ENCODE peak calls at places on chromosome 4, in ten cellular contexts. D is RPMI7951; W is GM13977; F is RKO; J is lung microvascular endothelial cell; S is uterus; E is MG63; G is stimulated activated CD8-positive, alpha-beta memory T cell treated with anti-CD3 and anti-CD28 coated beads, Interleukin-2, amount 100 ng/mL, for 48 hours; Y is choroid plexus epithelial cell; A is NCI-H2171. L is an unnamed sample.

GRCh38 chr4:153227501-153227900 is 23.3 kb downstream of the TRIM2 start:
- DNase-seq in D (no peak), W (no peak), F (no peak), J (no peak), S (no peak), E (no peak), G (no peak), Y (no peak), A (no peak), L (no peak)

GRCh38 chr4:54090804-54091623 is 8.9 kb upstream of the GSX2 start:
- DNase-seq in D (no peak), W (peak), F (no peak), J (peak), S (no peak), E (peak), G (no peak), Y (peak), A (no peak), L (peak)

GRCh38 chr4:168884251-168885124 is 125.6 kb downstream of the CBR4 start:
- DNase-seq in D (no peak), W (no peak), F (no peak), J (no peak), S (no peak), E (no peak), G (no peak), Y (peak), A (no peak), L (no peak)

GRCh38 chr4:8329859-8330761 is 60.6 kb downstream of the HTRA3 start:
- DNase-seq in D (no peak), W (no peak), F (no peak), J (no peak), S (peak), E (no peak), G (no peak), Y (no peak), A (no peak), L (no peak)

GRCh38 chr4:35970366-35970960 is 273.9 kb downstream of the ARAP2 start:
- DNase-seq in D (no peak), W (no peak), F (no peak), J (no peak), S (no peak), E (no peak), G (no peak), Y (no peak), A (no peak), L (no peak)

GRCh38 chr4:74072739-74073138 is 26.3 kb downstream of the CXCL2 start:
- DNase-seq in D (no peak), W (no peak), F (no peak), J (no peak), S (no peak), E (no peak), G (no peak), Y (no peak), A (no peak), L (no peak)

GRCh38 chr4:98516441-98517323 is 141.7 kb downstream of the TSPAN5 start:
- DNase-seq in D (peak), W (no peak), F (no peak), J (no peak), S (no peak), E (no peak), G (no peak), Y (peak), A (peak), L (peak)

GRCh38 chr4:153294631-153295030 is 49.9 kb upstream of the MND1 start:
- DNase-seq in D (no peak), W (no peak), F (no peak), J (no peak), S (no peak), E (no peak), G (no peak), Y (no peak), A (no peak), L (no peak)

GRCh38 chr4:70601422-70602039 is 9.5 kb downstream of the AMBN start:
- DNase-seq in D (peak), W (peak), F (peak), J (peak), S (peak), E (peak), G (peak), Y (peak), A (peak), L (peak)

GRCh38 chr4:53962516-53963225 is 101.7 kb downstream of the CHIC2 start:
- DNase-seq in D (peak), W (no peak), F (no peak), J (no peak), S (no peak), E (peak), G (no peak), Y (peak), A (no peak), L (no peak)

GRCh38 chr4:101831816-101832215 is 41.3 kb downstream of the BANK1 start:
- DNase-seq in D (no peak), W (no peak), F (no peak), J (no peak), S (no peak), E (no peak), G (no peak), Y (no peak), A (no peak), L (no peak)

GRCh38 chr4:94595880-94596483 is 144.2 kb downstream of the PDLIM5 start:
- DNase-seq in D (peak), W (peak), F (peak), J (peak), S (no peak), E (no peak), G (no peak), Y (peak), A (no peak), L (peak)